ENCODE peak calls at places on chromosomes 11 and 22, in eight cellular contexts. One of them, this sample, is unnamed.

GRCh38 chr11:64762916-64763803 is 3.4 kb upstream of the PYGM start:
- DNase-seq in AG08395: no peak
- DNase-seq in GM03348: no peak
- DNase-seq in iPS DF 6.9: no peak
- DNase-seq in T-helper 17 cell: no peak
- DNase-seq in neuronal stem cell: no peak
- DNase-seq in fibroblast of mammary gland: peak; percentile 54
- DNase-seq in LHCN-M2: no peak
- DNase-seq in this sample: peak; percentile 44

GRCh38 chr22:45831394-45831793 is 145.6 kb downstream of the WNT7B start:
- DNase-seq in iPS DF 6.9: no peak
- DNase-seq in T-helper 17 cell: no peak
- DNase-seq in neuronal stem cell: no peak
- DNase-seq in LHCN-M2: peak; percentile 32
- DNase-seq in GM03348: peak; percentile 32
- DNase-seq in fibroblast of mammary gland: peak; percentile 28
- DNase-seq in AG08395: no peak
- DNase-seq in this sample: peak; percentile 59

GRCh38 chr11:66324626-66325025 is 7.8 kb upstream of the CD248 start:
- DNase-seq in iPS DF 6.9: no peak
- DNase-seq in AG08395: peak; percentile 44
- DNase-seq in fibroblast of mammary gland: no peak
- DNase-seq in GM03348: peak; percentile 54
- DNase-seq in LHCN-M2: no peak
- DNase-seq in T-helper 17 cell: no peak
- DNase-seq in neuronal stem cell: no peak
- DNase-seq in this sample: no peak

GRCh38 chr11:4186464-4187054 is 92.0 kb downstream of the RRM1 start:
- DNase-seq in fibroblast of mammary gland: no peak
- DNase-seq in T-helper 17 cell: no peak
- DNase-seq in neuronal stem cell: no peak
- DNase-seq in GM03348: no peak
- DNase-seq in LHCN-M2: no peak
- DNase-seq in iPS DF 6.9: no peak
- DNase-seq in AG08395: no peak
- DNase-seq in this sample: no peak

GRCh38 chr11:114131366-114131963 is 72.0 kb downstream of the ZBTB16 start:
- DNase-seq in iPS DF 6.9: no peak
- DNase-seq in fibroblast of mammary gland: no peak
- DNase-seq in GM03348: no peak
- DNase-seq in neuronal stem cell: no peak
- DNase-seq in T-helper 17 cell: no peak
- DNase-seq in AG08395: no peak
- DNase-seq in LHCN-M2: no peak
- DNase-seq in this sample: no peak

GRCh38 chr11:78694152-78694551 is 119.5 kb upstream of the NARS2 start:
- DNase-seq in GM03348: no peak
- DNase-seq in AG08395: no peak
- DNase-seq in neuronal stem cell: no peak
- DNase-seq in LHCN-M2: no peak
- DNase-seq in iPS DF 6.9: no peak
- DNase-seq in fibroblast of mammary gland: peak; percentile 3
- DNase-seq in T-helper 17 cell: no peak
- DNase-seq in this sample: no peak

GRCh38 chr11:47552086-47552580 is 799 bp downstream of the CELF1 start:
- DNase-seq in AG08395: peak; percentile 39
- DNase-seq in LHCN-M2: peak; percentile 39
- DNase-seq in neuronal stem cell: no peak
- DNase-seq in T-helper 17 cell: no peak
- DNase-seq in fibroblast of mammary gland: peak; percentile 47
- DNase-seq in GM03348: peak; percentile 44
- DNase-seq in iPS DF 6.9: no peak
- DNase-seq in this sample: peak; percentile 35

GRCh38 chr11:68682531-68682931 is 1.8 kb upstream of the GAL start:
- DNase-seq in fibroblast of mammary gland: no peak
- DNase-seq in T-helper 17 cell: no peak
- DNase-seq in iPS DF 6.9: no peak
- DNase-seq in LHCN-M2: no peak
- DNase-seq in GM03348: no peak
- DNase-seq in AG08395: no peak
- DNase-seq in neuronal stem cell: no peak
- DNase-seq in this sample: no peak

GRCh38 chr22:39303358-39303757 is 16.1 kb downstream of the RPL3 start:
- DNase-seq in GM03348: no peak
- DNase-seq in LHCN-M2: no peak
- DNase-seq in T-helper 17 cell: no peak
- DNase-seq in AG08395: no peak
- DNase-seq in fibroblast of mammary gland: no peak
- DNase-seq in iPS DF 6.9: no peak
- DNase-seq in neuronal stem cell: no peak
- DNase-seq in this sample: no peak

GRCh38 chr11:32963721-32964120 is 52.0 kb upstream of the DEPDC7 start:
- DNase-seq in AG08395: no peak
- DNase-seq in GM03348: no peak
- DNase-seq in neuronal stem cell: no peak
- DNase-seq in iPS DF 6.9: no peak
- DNase-seq in fibroblast of mammary gland: no peak
- DNase-seq in T-helper 17 cell: no peak
- DNase-seq in LHCN-M2: no peak
- DNase-seq in this sample: no peak

GRCh38 chr11:29956076-29956556 is 60.7 kb downstream of the KCNA4 start:
- DNase-seq in LHCN-M2: no peak
- DNase-seq in GM03348: no peak
- DNase-seq in AG08395: no peak
- DNase-seq in iPS DF 6.9: no peak
- DNase-seq in fibroblast of mammary gland: no peak
- DNase-seq in neuronal stem cell: no peak
- DNase-seq in T-helper 17 cell: no peak
- DNase-seq in this sample: no peak

GRCh38 chr11:819943-820649 is 1.4 kb downstream of the PNPLA2 start:
- DNase-seq in iPS DF 6.9: no peak
- DNase-seq in fibroblast of mammary gland: no peak
- DNase-seq in neuronal stem cell: no peak
- DNase-seq in T-helper 17 cell: peak; percentile 93
- DNase-seq in GM03348: peak; percentile 74
- DNase-seq in LHCN-M2: peak; percentile 81
- DNase-seq in AG08395: peak; percentile 70
- DNase-seq in this sample: peak; percentile 85

GRCh38 chr11:113685650-113686349 is 20.3 kb downstream of the TMPRSS5 start:
- DNase-seq in LHCN-M2: no peak
- DNase-seq in neuronal stem cell: no peak
- DNase-seq in iPS DF 6.9: no peak
- DNase-seq in AG08395: no peak
- DNase-seq in fibroblast of mammary gland: no peak
- DNase-seq in T-helper 17 cell: no peak
- DNase-seq in GM03348: no peak
- DNase-seq in this sample: no peak

GRCh38 chr11:606245-606644 is 9.5 kb downstream of the IRF7 start:
- DNase-seq in fibroblast of mammary gland: peak; percentile 76
- DNase-seq in iPS DF 6.9: no peak
- DNase-seq in neuronal stem cell: no peak
- DNase-seq in AG08395: no peak
- DNase-seq in GM03348: no peak
- DNase-seq in LHCN-M2: no peak
- DNase-seq in T-helper 17 cell: no peak
- DNase-seq in this sample: peak; percentile 30

GRCh38 chr22:35357883-35358621 is 22.8 kb upstream of the HMOX1 start:
- DNase-seq in neuronal stem cell: no peak
- DNase-seq in T-helper 17 cell: no peak
- DNase-seq in AG08395: peak; percentile 51
- DNase-seq in LHCN-M2: peak; percentile 66
- DNase-seq in GM03348: peak; percentile 41
- DNase-seq in fibroblast of mammary gland: peak; percentile 54
- DNase-seq in iPS DF 6.9: no peak
- DNase-seq in this sample: peak; percentile 95

GRCh38 chr11:12889243-12889642 is 119.9 kb upstream of the RASSF10 start:
- DNase-seq in AG08395: peak; percentile 90
- DNase-seq in iPS DF 6.9: no peak
- DNase-seq in GM03348: peak; percentile 84
- DNase-seq in fibroblast of mammary gland: peak; percentile 74
- DNase-seq in T-helper 17 cell: no peak
- DNase-seq in neuronal stem cell: no peak
- DNase-seq in LHCN-M2: peak; percentile 96
- DNase-seq in this sample: peak; percentile 36

GRCh38 chr11:17915500-17916143 is 97.2 kb downstream of the SERGEF start:
- DNase-seq in T-helper 17 cell: no peak
- DNase-seq in AG08395: no peak
- DNase-seq in fibroblast of mammary gland: no peak
- DNase-seq in iPS DF 6.9: no peak
- DNase-seq in GM03348: no peak
- DNase-seq in neuronal stem cell: no peak
- DNase-seq in LHCN-M2: peak; percentile 78
- DNase-seq in this sample: peak; percentile 20

GRCh38 chr11:94199367-94200130 is 70.9 kb downstream of the PANX1 start:
- DNase-seq in AG08395: peak; percentile 20
- DNase-seq in neuronal stem cell: no peak
- DNase-seq in GM03348: no peak
- DNase-seq in T-helper 17 cell: no peak
- DNase-seq in LHCN-M2: no peak
- DNase-seq in fibroblast of mammary gland: peak; percentile 44
- DNase-seq in iPS DF 6.9: no peak
- DNase-seq in this sample: no peak

GRCh38 chr22:38513063-38513462 is 7.0 kb upstream of the DDX17 start:
- DNase-seq in LHCN-M2: no peak
- DNase-seq in AG08395: no peak
- DNase-seq in fibroblast of mammary gland: no peak
- DNase-seq in T-helper 17 cell: no peak
- DNase-seq in iPS DF 6.9: peak; percentile 54
- DNase-seq in neuronal stem cell: no peak
- DNase-seq in GM03348: no peak
- DNase-seq in this sample: no peak

GRCh38 chr11:125777309-125777708 is 1.3 kb downstream of the PATE2 start:
- DNase-seq in GM03348: no peak
- DNase-seq in LHCN-M2: peak; percentile 35
- DNase-seq in AG08395: no peak
- DNase-seq in fibroblast of mammary gland: peak; percentile 22
- DNase-seq in neuronal stem cell: no peak
- DNase-seq in T-helper 17 cell: no peak
- DNase-seq in iPS DF 6.9: no peak
- DNase-seq in this sample: peak; percentile 69

GRCh38 chr22:47209547-47210023 is 447.1 kb downstream of the TBC1D22A start:
- DNase-seq in GM03348: no peak
- DNase-seq in neuronal stem cell: no peak
- DNase-seq in fibroblast of mammary gland: no peak
- DNase-seq in LHCN-M2: no peak
- DNase-seq in iPS DF 6.9: no peak
- DNase-seq in T-helper 17 cell: no peak
- DNase-seq in AG08395: no peak
- DNase-seq in this sample: no peak

GRCh38 chr11:130909650-130910049 is 6.6 kb downstream of the SNX19 start:
- DNase-seq in GM03348: no peak
- DNase-seq in fibroblast of mammary gland: peak; percentile 87
- DNase-seq in LHCN-M2: peak; percentile 94
- DNase-seq in AG08395: no peak
- DNase-seq in neuronal stem cell: no peak
- DNase-seq in iPS DF 6.9: no peak
- DNase-seq in T-helper 17 cell: no peak
- DNase-seq in this sample: peak; percentile 42

GRCh38 chr11:15145635-15146034 is 30.9 kb downstream of the INSC start:
- DNase-seq in AG08395: no peak
- DNase-seq in fibroblast of mammary gland: no peak
- DNase-seq in GM03348: no peak
- DNase-seq in neuronal stem cell: no peak
- DNase-seq in iPS DF 6.9: no peak
- DNase-seq in T-helper 17 cell: no peak
- DNase-seq in LHCN-M2: no peak
- DNase-seq in this sample: peak; percentile 32

GRCh38 chr11:118615282-118615979 is 8.0 kb downstream of the PHLDB1 start:
- DNase-seq in fibroblast of mammary gland: no peak
- DNase-seq in GM03348: no peak
- DNase-seq in iPS DF 6.9: peak; percentile 95
- DNase-seq in T-helper 17 cell: no peak
- DNase-seq in neuronal stem cell: peak; percentile 83
- DNase-seq in LHCN-M2: no peak
- DNase-seq in AG08395: no peak
- DNase-seq in this sample: peak; percentile 36

GRCh38 chr22:44878483-44879300 is 126.3 kb downstream of the ARHGAP8 start:
- DNase-seq in GM03348: no peak
- DNase-seq in fibroblast of mammary gland: no peak
- DNase-seq in iPS DF 6.9: no peak
- DNase-seq in AG08395: no peak
- DNase-seq in T-helper 17 cell: no peak
- DNase-seq in neuronal stem cell: no peak
- DNase-seq in LHCN-M2: no peak
- DNase-seq in this sample: no peak

GRCh38 chr11:27040302-27041115 is at the start of gene BBOX1:
- DNase-seq in neuronal stem cell: no peak
- DNase-seq in fibroblast of mammary gland: no peak
- DNase-seq in iPS DF 6.9: no peak
- DNase-seq in AG08395: no peak
- DNase-seq in LHCN-M2: no peak
- DNase-seq in T-helper 17 cell: no peak
- DNase-seq in GM03348: no peak
- DNase-seq in this sample: no peak

GRCh38 chr11:56841210-56841810 is 92.8 kb upstream of the OR9G4 start:
- DNase-seq in GM03348: peak; percentile 72
- DNase-seq in iPS DF 6.9: peak; percentile 33
- DNase-seq in AG08395: peak; percentile 65
- DNase-seq in LHCN-M2: peak; percentile 40
- DNase-seq in fibroblast of mammary gland: peak; percentile 67
- DNase-seq in T-helper 17 cell: no peak
- DNase-seq in neuronal stem cell: peak; percentile 62
- DNase-seq in this sample: peak; percentile 54

GRCh38 chr11:8067567-8067928 is 13.5 kb upstream of the TUB start:
- DNase-seq in fibroblast of mammary gland: no peak
- DNase-seq in GM03348: no peak
- DNase-seq in iPS DF 6.9: no peak
- DNase-seq in LHCN-M2: no peak
- DNase-seq in neuronal stem cell: no peak
- DNase-seq in AG08395: no peak
- DNase-seq in T-helper 17 cell: no peak
- DNase-seq in this sample: no peak

GRCh38 chr22:49392841-49393510 is 434.7 kb downstream of the BRD1 start:
- DNase-seq in AG08395: no peak
- DNase-seq in fibroblast of mammary gland: no peak
- DNase-seq in T-helper 17 cell: no peak
- DNase-seq in LHCN-M2: no peak
- DNase-seq in iPS DF 6.9: no peak
- DNase-seq in neuronal stem cell: no peak
- DNase-seq in GM03348: no peak
- DNase-seq in this sample: no peak

GRCh38 chr22:23058063-23058462 is 12.3 kb upstream of the GNAZ start:
- DNase-seq in T-helper 17 cell: no peak
- DNase-seq in AG08395: no peak
- DNase-seq in neuronal stem cell: no peak
- DNase-seq in fibroblast of mammary gland: no peak
- DNase-seq in iPS DF 6.9: no peak
- DNase-seq in GM03348: no peak
- DNase-seq in LHCN-M2: no peak
- DNase-seq in this sample: no peak

GRCh38 chr11:28697920-28698827 is 590.0 kb downstream of the METTL15 start:
- DNase-seq in neuronal stem cell: peak; percentile 81
- DNase-seq in LHCN-M2: peak; percentile 68
- DNase-seq in fibroblast of mammary gland: peak; percentile 61
- DNase-seq in AG08395: peak; percentile 55
- DNase-seq in iPS DF 6.9: peak; percentile 39
- DNase-seq in GM03348: peak; percentile 66
- DNase-seq in T-helper 17 cell: no peak
- DNase-seq in this sample: peak; percentile 47

GRCh38 chr11:113684558-113684957 is 21.6 kb downstream of the TMPRSS5 start:
- DNase-seq in fibroblast of mammary gland: peak; percentile 48
- DNase-seq in GM03348: peak; percentile 40
- DNase-seq in AG08395: no peak
- DNase-seq in LHCN-M2: no peak
- DNase-seq in iPS DF 6.9: no peak
- DNase-seq in T-helper 17 cell: no peak
- DNase-seq in neuronal stem cell: no peak
- DNase-seq in this sample: no peak

This sample was measured in HT1080.